ENCODE peak calls at places on chromosomes 16 and 17, in six cellular contexts. C is stomach, V is psoas muscle, N is neural progenitor cell, K is astrocyte, E is colonic mucosa. S is an unnamed sample.
A peak's percentile ranks its signal among the peaks of the same experiment; 100 is the strongest.

GRCh38 chr17:56754523-56755208 is 79.1 kb downstream of the C17orf67 start:
- DNase-seq in K (no peak), C (no peak), V (no peak), E (no peak), N (peak; percentile 27), S (no peak)

GRCh38 chr17:36936455-36936934 is 780 bp upstream of the LHX1 start:
- DNase-seq in C (no peak), K (no peak), E (no peak), N (peak; percentile 90), V (peak; percentile 42), S (no peak)

GRCh38 chr17:6259899-6260298 is 175.0 kb downstream of the AIPL1 start:
- DNase-seq in V (no peak), N (no peak), K (no peak), E (no peak), C (no peak), S (no peak)

GRCh38 chr17:15263206-15263579 is 1.9 kb downstream of the PMP22 start:
- DNase-seq in N (peak; percentile 73), V (peak; percentile 97), K (peak; percentile 86), E (peak; percentile 72), C (peak; percentile 54), S (peak; percentile 25)

GRCh38 chr17:39219647-39220154 is 6.0 kb downstream of the STAC2 start:
- DNase-seq in E (no peak), N (no peak), V (peak; percentile 75), C (no peak), K (no peak), S (peak; percentile 43)

GRCh38 chr16:53034306-53034705 is 18.4 kb downstream of the CHD9NB start:
- DNase-seq in C (no peak), N (no peak), E (no peak), V (no peak), K (peak; percentile 22), S (no peak)

GRCh38 chr16:26316683-26317464 is 625.1 kb downstream of the HS3ST4 start:
- DNase-seq in N (peak; percentile 78), C (no peak), V (no peak), E (no peak), K (no peak), S (no peak)

GRCh38 chr17:35540589-35541404 is 3.3 kb upstream of the SLFN12L start:
- DNase-seq in V (peak; percentile 53), N (no peak), C (peak; percentile 41), E (peak; percentile 43), K (no peak), S (no peak)

GRCh38 chr16:47132310-47132709 is 11.4 kb downstream of the NETO2 start:
- DNase-seq in K (no peak), N (no peak), E (no peak), C (no peak), V (no peak), S (no peak)

GRCh38 chr16:78669994-78670393 is 570.5 kb downstream of the WWOX start:
- DNase-seq in V (peak; percentile 59), E (no peak), C (no peak), N (peak; percentile 9), K (peak; percentile 73), S (no peak)

GRCh38 chr16:85676466-85676865 is 12.3 kb downstream of the GINS2 start:
- DNase-seq in K (no peak), C (no peak), N (no peak), E (no peak), V (no peak), S (no peak)

GRCh38 chr16:85673529-85674417 is 15.0 kb downstream of the GINS2 start:
- DNase-seq in E (no peak), K (peak; percentile 61), C (peak; percentile 89), V (no peak), N (no peak), S (no peak)

GRCh38 chr16:85675528-85675927 is 13.2 kb downstream of the GINS2 start:
- DNase-seq in V (no peak), C (no peak), E (no peak), K (no peak), N (no peak), S (no peak)

GRCh38 chr16:85674828-85675227 is 13.9 kb downstream of the GINS2 start:
- DNase-seq in E (no peak), C (no peak), K (no peak), N (no peak), V (no peak), S (no peak)

DNA sequence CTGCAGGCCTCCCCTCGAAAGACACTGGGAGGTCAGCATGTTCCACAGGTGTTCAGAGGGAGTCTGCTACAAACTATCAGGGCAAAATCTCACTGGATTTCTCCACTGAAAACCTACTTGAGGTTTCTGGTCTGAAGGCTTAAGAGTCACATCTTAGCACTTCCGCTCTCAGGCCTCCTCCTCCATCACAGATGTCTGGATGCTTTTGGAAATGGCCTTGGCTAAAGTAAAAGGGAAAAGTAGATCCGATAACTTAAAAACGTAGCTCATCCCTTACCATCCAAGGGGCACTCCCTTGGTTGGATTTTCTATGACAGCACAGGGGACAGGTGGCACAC is 14.4 kb downstream of the GINS2 start:
- DNase-seq in K (no peak), C (no peak), E (no peak), V (no peak), N (no peak), S (no peak)
- H3K27ac ChIP-seq in K (no peak overlapping the region), C (peak overlapping the region; percentile 51), E (peak overlapping the region; percentile 2), V (peak overlapping the region; percentile 2), N (no peak overlapping the region), S (no peak overlapping the region)

GRCh38 chr17:5236871-5237540 is 2.3 kb upstream of the SCIMP start:
- DNase-seq in C (no peak), V (no peak), K (no peak), N (no peak), E (no peak), S (no peak)

GRCh38 chr17:5238333-5238732 is 3.7 kb upstream of the SCIMP start:
- DNase-seq in V (no peak), K (no peak), C (no peak), E (no peak), N (no peak), S (no peak)

GRCh38 chr17:5237541-5238016 is 2.9 kb upstream of the SCIMP start:
- DNase-seq in V (no peak), K (peak; percentile 14), N (peak; percentile 77), C (peak; percentile 61), E (peak; percentile 74), S (no peak)

DNA sequence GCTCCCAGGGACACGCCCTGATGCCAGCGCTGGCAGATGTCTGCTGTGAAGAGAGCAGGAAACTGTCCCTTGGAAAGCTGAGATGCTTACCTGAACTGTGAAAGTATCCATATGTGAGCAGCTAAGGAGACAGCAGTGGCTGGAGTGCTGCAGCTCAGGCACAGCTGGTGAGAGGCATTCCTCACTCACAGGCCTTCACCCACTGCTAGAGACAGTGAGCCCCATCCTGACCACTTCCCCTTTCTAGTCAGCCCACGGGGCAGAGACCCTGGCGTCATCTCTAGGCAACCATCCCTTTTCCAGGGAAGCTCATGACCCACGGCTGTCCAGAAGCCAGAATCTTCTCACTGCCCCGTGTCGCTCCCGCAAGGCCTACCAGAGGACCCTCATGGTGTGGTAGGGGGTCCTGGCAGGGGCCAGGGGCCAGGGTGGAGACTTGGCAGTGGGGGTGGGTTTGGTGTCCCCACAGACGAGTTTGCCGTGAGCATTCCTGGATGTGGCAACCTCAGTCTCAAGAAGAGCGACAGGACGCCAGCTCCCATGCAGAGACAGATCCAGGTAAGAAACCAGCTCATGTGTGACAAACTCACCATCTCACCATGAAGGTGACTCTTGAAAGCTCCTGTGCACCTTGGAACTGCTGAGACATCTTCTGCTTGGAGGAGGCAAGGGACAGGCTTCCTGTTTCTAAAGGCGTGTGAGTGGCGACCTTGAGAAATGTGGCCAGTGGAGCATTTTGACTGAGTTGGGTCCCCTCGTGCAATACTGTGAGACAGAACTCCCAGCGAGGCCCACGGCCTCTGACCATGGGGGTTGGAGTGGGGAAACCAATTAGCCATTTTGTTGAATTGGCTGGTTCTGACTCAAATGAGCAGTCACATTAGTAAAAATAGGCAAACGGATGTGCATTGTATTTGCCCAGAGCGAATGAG is at the start of gene SCIMP:
- DNase-seq in K (no peak), V (no peak), E (peak; percentile 25), N (no peak), C (no peak), S (no peak)
- H3K27ac ChIP-seq in K (no peak within 1 kb of the TSS), V (no peak within 1 kb of the TSS), E (no peak within 1 kb of the TSS), N (no peak within 1 kb of the TSS), C (peak within 1 kb of the TSS; percentile 48), S (peak within 1 kb of the TSS; percentile 44)

GRCh38 chr17:18225121-18225561 is 294 bp upstream of the LLGL1 start:
- DNase-seq in K (peak; percentile 79), V (peak; percentile 99), N (peak; percentile 100), C (peak; percentile 98), E (peak; percentile 96), S (peak; percentile 80)

GRCh38 chr17:18226284-18226945 is 980 bp downstream of the LLGL1 start:
- DNase-seq in K (no peak), N (no peak), V (peak; percentile 48), C (no peak), E (no peak), S (no peak)

GRCh38 chr17:18225562-18226283 is at the start of gene LLGL1:
- DNase-seq in V (no peak), C (no peak), N (no peak), K (no peak), E (no peak), S (no peak)

GRCh38 chr17:18224053-18224427 is 1.4 kb upstream of the LLGL1 start:
- DNase-seq in C (no peak), V (no peak), E (no peak), K (no peak), N (no peak), S (no peak)

GRCh38 chr17:18224428-18225120 is 861 bp upstream of the LLGL1 start:
- DNase-seq in N (peak; percentile 97), C (no peak), K (no peak), E (no peak), V (no peak), S (no peak)
- H3K27ac ChIP-seq in N (peak overlapping the region; percentile 96), C (peak overlapping the region; percentile 72), K (no peak overlapping the region), E (no peak overlapping the region), V (peak overlapping the region; percentile 65), S (no peak overlapping the region)

GRCh38 chr17:28335201-28335958 is at the start of the genes IFT20 and TNFAIP1:
- DNase-seq in E (peak; percentile 98), K (peak; percentile 100), N (peak; percentile 100), V (peak; percentile 100), C (peak; percentile 98), S (peak; percentile 99)

GRCh38 chr17:28334176-28334575 is 1.1 kb downstream of the IFT20 start:
- DNase-seq in C (no peak), E (no peak), N (no peak), K (no peak), V (no peak), S (no peak)

GRCh38 chr17:28334666-28335200 is 539 bp downstream of the IFT20 start:
- DNase-seq in V (no peak), N (no peak), K (no peak), C (no peak), E (no peak), S (no peak)

GRCh38 chr17:28331891-28332420 is 3.3 kb downstream of the IFT20 start:
- DNase-seq in V (no peak), N (no peak), E (no peak), K (no peak), C (peak; percentile 14), S (no peak)

DNA sequence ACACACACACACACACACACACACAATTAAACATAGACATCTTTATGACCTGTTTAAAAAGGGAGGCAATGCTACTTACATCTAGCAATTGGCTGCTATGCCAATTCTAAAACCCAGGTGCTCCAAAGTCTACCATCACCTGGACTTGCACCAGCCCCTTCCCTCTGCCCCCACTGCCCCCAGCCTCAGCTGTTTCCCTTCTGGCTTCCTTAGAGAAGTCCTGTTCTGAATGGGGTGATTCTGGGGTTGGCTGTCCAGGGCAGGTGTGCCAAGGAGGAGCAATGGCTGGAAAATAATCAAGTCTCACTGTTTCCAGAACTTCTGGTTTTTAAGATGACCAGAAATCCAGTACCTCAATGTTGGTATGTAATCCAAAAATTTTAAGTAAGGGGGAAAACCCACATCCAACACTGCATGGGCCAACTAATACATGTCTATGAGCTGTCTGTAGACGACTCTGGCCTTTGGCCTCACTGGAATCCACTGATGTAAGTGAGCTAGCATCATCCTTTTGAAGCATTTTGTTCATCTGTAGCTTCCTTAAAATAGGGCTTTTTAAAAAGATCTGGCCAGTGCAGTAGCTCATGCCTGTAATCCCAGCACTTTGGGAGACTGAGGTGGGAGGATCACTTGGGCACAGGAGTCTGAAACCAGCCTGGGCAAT is 2.1 kb downstream of the IFT20 start:
- DNase-seq in E (no peak), V (no peak), N (no peak), C (no peak), K (no peak), S (no peak)
- H3K27ac ChIP-seq in E (no peak overlapping the region), V (no peak overlapping the region), N (no peak overlapping the region), C (no peak overlapping the region), K (no peak overlapping the region), S (no peak overlapping the region)